ENCODE peak calls at places on chromosome 2, in ten cellular contexts. T is GM12891; F is GM19239; W is Daoy; L is kidney; Z is activated CD4-positive, alpha-beta T cell treated with anti-CD3 and anti-CD28 coated beads, Interleukin-2, amount 50 U/mL, for 24 hours; O is ACHN; Y is activated naive CD4-positive, alpha-beta T cell; J is endodermal cell; I is CD8-positive, alpha-beta T cell. K is an unnamed sample.

GRCh38 chr2:66577331-66578041 is 142.6 kb downstream of the MEIS1 start:
- DNase-seq in T (no peak), F (no peak), W (no peak), L (peak), Z (no peak), O (no peak), Y (no peak), J (peak), I (no peak), K (no peak)

GRCh38 chr2:216104691-216105090 is 4.5 kb upstream of the XRCC5 start:
- DNase-seq in T (no peak), F (no peak), W (no peak), L (no peak), Z (no peak), O (no peak), Y (no peak), J (no peak), I (no peak), K (no peak)

GRCh38 chr2:5530022-5530696 is 162.0 kb upstream of the SOX11 start:
- DNase-seq in T (no peak), F (no peak), W (no peak), L (no peak), Z (no peak), O (no peak), Y (no peak), J (no peak), I (no peak), K (no peak)

GRCh38 chr2:69798909-69799526 is 30.4 kb upstream of the GMCL1 start:
- DNase-seq in T (no peak), F (no peak), W (peak), L (no peak), Z (no peak), O (no peak), Y (no peak), J (peak), I (no peak), K (peak)

GRCh38 chr2:50614056-50614455 is 417.9 kb downstream of the NRXN1 start:
- DNase-seq in T (no peak), F (no peak), W (no peak), L (no peak), Z (no peak), O (no peak), Y (no peak), J (no peak), I (no peak), K (no peak)

GRCh38 chr2:39174022-39174421 is 53.2 kb upstream of the SOS1 start:
- DNase-seq in T (no peak), F (no peak), W (no peak), L (no peak), Z (no peak), O (no peak), Y (no peak), J (no peak), I (no peak), K (no peak)

GRCh38 chr2:44358498-44358897 is 2.8 kb downstream of the PREPL start:
- DNase-seq in T (no peak), F (peak), W (peak), L (no peak), Z (no peak), O (peak), Y (no peak), J (no peak), I (peak), K (peak)

GRCh38 chr2:191369034-191369433 is 123.8 kb downstream of the MYO1B start:
- DNase-seq in T (no peak), F (no peak), W (no peak), L (no peak), Z (no peak), O (peak), Y (no peak), J (no peak), I (no peak), K (no peak)

GRCh38 chr2:24919100-24919976 is 699 bp downstream of the ADCY3 start:
- DNase-seq in T (peak), F (peak), W (peak), L (no peak), Z (no peak), O (peak), Y (no peak), J (peak), I (peak), K (peak)

GRCh38 chr2:127143851-127144782 is 37.2 kb upstream of the BIN1 start:
- DNase-seq in T (no peak), F (no peak), W (peak), L (peak), Z (no peak), O (peak), Y (no peak), J (no peak), I (peak), K (no peak)

K was measured in LoVo.